ENCODE peak calls at places on chromosomes 7 and 10, in seven cellular contexts. Z is HFFc6, P is BE2C, O is AG04449, R is GM13976, G is fibroblast of lung, Y is sigmoid colon. D is an unnamed sample.

GRCh38 chr10:100346765-100347567 is at the start of gene SCD:
- DNase-seq in R (peak), Z (peak), P (peak), Y (peak), G (peak), O (peak), D (peak)

GRCh38 chr7:158952776-158953175 is 96.4 kb downstream of the DYNC2I1 start:
- DNase-seq in Y (no peak), P (no peak), O (no peak), R (no peak), G (no peak), Z (no peak), D (no peak)

GRCh38 chr10:72089618-72090017 is 1.3 kb upstream of the SPOCK2 start:
- DNase-seq in G (no peak), Z (no peak), O (no peak), R (no peak), P (no peak), Y (no peak), D (no peak)

GRCh38 chr10:114925675-114926204 is 12.3 kb upstream of the TRUB1 start:
- DNase-seq in O (no peak), Z (peak), R (peak), G (peak), Y (no peak), P (peak), D (no peak)

GRCh38 chr7:28065308-28065707 is 115.3 kb downstream of the JAZF1 start:
- DNase-seq in O (no peak), Z (no peak), Y (peak), G (no peak), R (no peak), P (no peak), D (no peak)

GRCh38 chr10:4344544-4344994 is 481.4 kb upstream of the AKR1E2 start:
- DNase-seq in Z (peak), R (no peak), G (peak), O (peak), Y (peak), P (no peak), D (peak)

GRCh38 chr7:2735744-2736143 is 47.7 kb downstream of the AMZ1 start:
- DNase-seq in Z (no peak), P (no peak), R (no peak), G (no peak), Y (peak), O (no peak), D (no peak)

GRCh38 chr7:88758355-88759215 is 915 bp upstream of the ZNF804B start:
- DNase-seq in Y (no peak), P (peak), O (no peak), R (peak), G (peak), Z (no peak), D (peak)

GRCh38 chr7:151271699-151272355 is 23.3 kb upstream of the SMARCD3 start:
- DNase-seq in Z (no peak), R (no peak), Y (peak), O (no peak), P (no peak), G (no peak), D (no peak)

GRCh38 chr7:135162382-135163001 is 8.0 kb downstream of the CYREN start:
- DNase-seq in Z (no peak), O (no peak), Y (no peak), R (no peak), P (no peak), G (no peak), D (no peak)

GRCh38 chr7:134450296-134451000 is 8.5 kb downstream of the AKR1B1 start:
- DNase-seq in R (no peak), Y (no peak), Z (peak), P (no peak), O (no peak), G (no peak), D (no peak)

GRCh38 chr7:157211710-157212109 is 73.0 kb downstream of the UBE3C start:
- DNase-seq in P (no peak), O (peak), G (peak), Y (no peak), Z (peak), R (no peak), D (no peak)

GRCh38 chr10:86654411-86655172 is at the start of gene OPN4:
- DNase-seq in Z (no peak), Y (peak), P (peak), G (peak), O (no peak), R (no peak), D (no peak)

GRCh38 chr7:11524476-11525398 is 307.3 kb downstream of the THSD7A start:
- DNase-seq in R (no peak), Z (no peak), Y (no peak), O (no peak), P (no peak), G (no peak), D (no peak)

GRCh38 chr7:151904270-151904669 is 27.4 kb upstream of the PRKAG2 start:
- DNase-seq in P (no peak), O (no peak), R (no peak), Z (no peak), Y (no peak), G (no peak), D (no peak)

GRCh38 chr10:8054498-8055407 is at the start of gene GATA3:
- DNase-seq in P (peak), Y (no peak), O (no peak), Z (peak), G (peak), R (peak), D (no peak)

GRCh38 chr7:140155428-140155827 is 21.4 kb downstream of the KDM7A start:
- DNase-seq in Y (no peak), Z (no peak), R (no peak), P (no peak), O (no peak), G (no peak), D (no peak)

GRCh38 chr7:30732606-30733005 is 19.3 kb upstream of the INMT start:
- DNase-seq in P (no peak), Y (no peak), R (no peak), O (no peak), G (no peak), Z (no peak), D (no peak)

GRCh38 chr7:148153611-148154010 is 437.0 kb upstream of the C7orf33 start:
- DNase-seq in G (no peak), P (peak), Y (no peak), R (no peak), Z (no peak), O (no peak), D (no peak)

GRCh38 chr7:29328811-29329210 is 134.2 kb downstream of the CHN2 start:
- DNase-seq in P (no peak), G (no peak), R (no peak), Y (no peak), Z (no peak), O (no peak), D (no peak)

GRCh38 chr10:78696791-78697420 is 371.9 kb upstream of the ZMIZ1 start:
- DNase-seq in R (no peak), P (no peak), Y (no peak), O (no peak), Z (no peak), G (no peak), D (no peak)

GRCh38 chr10:103570844-103571655 is 77.5 kb downstream of the NEURL1 start:
- DNase-seq in P (no peak), Y (no peak), R (no peak), G (no peak), O (no peak), Z (no peak), D (no peak)

GRCh38 chr7:100465702-100466311 is 1.7 kb upstream of the SPACDR start:
- DNase-seq in O (no peak), P (peak), R (no peak), Z (peak), Y (peak), G (peak), D (no peak)

GRCh38 chr7:111083423-111083822 is 7.5 kb upstream of the LRRN3 start:
- DNase-seq in P (no peak), R (peak), O (peak), Y (no peak), Z (no peak), G (peak), D (no peak)

GRCh38 chr7:28432105-28432504 is 19.8 kb downstream of the CREB5 start:
- DNase-seq in R (no peak), O (no peak), P (no peak), G (no peak), Z (no peak), Y (peak), D (no peak)

GRCh38 chr10:94402204-94403033 is at the start of gene TBC1D12:
- DNase-seq in R (peak), Y (peak), O (peak), Z (peak), P (peak), G (peak), D (peak)

GRCh38 chr10:29798876-29799690 is 164.3 kb upstream of the SVIL start:
- DNase-seq in Z (no peak), G (no peak), Y (no peak), R (no peak), P (no peak), O (no peak), D (no peak)

GRCh38 chr7:50416509-50417299 is 33.4 kb downstream of the FIGNL1 start:
- DNase-seq in G (no peak), Z (no peak), O (no peak), P (no peak), R (peak), Y (no peak), D (no peak)

GRCh38 chr7:40761757-40762342 is 627.0 kb downstream of the SUGCT start:
- DNase-seq in O (no peak), Z (no peak), R (no peak), P (no peak), G (no peak), Y (no peak), D (no peak)

GRCh38 chr10:4046030-4046429 is 261.0 kb upstream of the KLF6 start:
- DNase-seq in O (no peak), Z (no peak), R (peak), Y (no peak), P (no peak), G (no peak), D (no peak)

GRCh38 chr7:137469191-137469811 is 125.8 kb upstream of the PTN start:
- DNase-seq in R (no peak), Y (no peak), Z (no peak), G (no peak), O (no peak), P (no peak), D (no peak)

GRCh38 chr7:100493476-100494264 is 9.9 kb downstream of the NYAP1 start:
- DNase-seq in P (no peak), Z (no peak), R (peak), Y (no peak), G (peak), O (no peak), D (no peak)

GRCh38 chr10:121698336-121698735 is 100.1 kb upstream of the FGFR2 start:
- DNase-seq in Y (no peak), P (no peak), O (no peak), Z (no peak), R (no peak), G (peak), D (peak)

GRCh38 chr7:31007634-31008033 is 43.9 kb downstream of the GHRHR start:
- DNase-seq in G (no peak), R (no peak), P (no peak), O (no peak), Z (no peak), Y (no peak), D (no peak)

GRCh38 chr7:44473295-44473694 is 17.2 kb downstream of the NUDCD3 start:
- DNase-seq in Z (peak), P (no peak), G (peak), R (no peak), Y (no peak), O (no peak), D (no peak)

GRCh38 chr10:90447836-90448235 is 410.0 kb downstream of the HTR7 start:
- DNase-seq in O (no peak), Y (no peak), R (no peak), P (no peak), Z (no peak), G (no peak), D (peak)

GRCh38 chr10:90222372-90222771 is 521.0 kb downstream of the KIF20B start:
- DNase-seq in Y (no peak), P (no peak), Z (peak), G (peak), O (no peak), R (no peak), D (peak)

GRCh38 chr10:46255696-46256355 is 31.0 kb upstream of the ANTXRL start:
- DNase-seq in P (peak), Z (peak), O (no peak), R (peak), Y (peak), G (peak), D (no peak)

GRCh38 chr7:131312838-131313237 is 14.8 kb upstream of the MKLN1 start:
- DNase-seq in R (no peak), G (no peak), Z (no peak), O (no peak), P (no peak), Y (no peak), D (no peak)
- TF ChIP-seq CTCF in R (no peak), G (no peak), Z (no peak), O (no peak), P (no peak), Y (no peak), D (no peak)

GRCh38 chr10:53358536-53358935 is 586.0 kb upstream of the MBL2 start:
- DNase-seq in Z (no peak), O (no peak), G (no peak), P (no peak), Y (no peak), R (no peak), D (no peak)
- TF ChIP-seq CTCF in Z (no peak), O (no peak), G (no peak), P (no peak), Y (no peak), R (no peak), D (no peak)

GRCh38 chr10:17409170-17409733 is 45.1 kb downstream of the ST8SIA6 start:
- DNase-seq in Y (no peak), O (no peak), G (no peak), P (no peak), Z (peak), R (no peak), D (no peak)
- TF ChIP-seq CTCF in Y (no peak), O (peak), G (no peak), P (peak), Z (peak), R (no peak), D (peak)

GRCh38 chr10:124992462-124993344 is 50.8 kb downstream of the ZRANB1 start:
- DNase-seq in Z (peak), O (no peak), P (peak), R (peak), Y (peak), G (peak), D (peak)
- TF ChIP-seq CTCF in Z (peak), O (peak), P (peak), R (peak), Y (peak), G (peak), D (peak)

DNA sequence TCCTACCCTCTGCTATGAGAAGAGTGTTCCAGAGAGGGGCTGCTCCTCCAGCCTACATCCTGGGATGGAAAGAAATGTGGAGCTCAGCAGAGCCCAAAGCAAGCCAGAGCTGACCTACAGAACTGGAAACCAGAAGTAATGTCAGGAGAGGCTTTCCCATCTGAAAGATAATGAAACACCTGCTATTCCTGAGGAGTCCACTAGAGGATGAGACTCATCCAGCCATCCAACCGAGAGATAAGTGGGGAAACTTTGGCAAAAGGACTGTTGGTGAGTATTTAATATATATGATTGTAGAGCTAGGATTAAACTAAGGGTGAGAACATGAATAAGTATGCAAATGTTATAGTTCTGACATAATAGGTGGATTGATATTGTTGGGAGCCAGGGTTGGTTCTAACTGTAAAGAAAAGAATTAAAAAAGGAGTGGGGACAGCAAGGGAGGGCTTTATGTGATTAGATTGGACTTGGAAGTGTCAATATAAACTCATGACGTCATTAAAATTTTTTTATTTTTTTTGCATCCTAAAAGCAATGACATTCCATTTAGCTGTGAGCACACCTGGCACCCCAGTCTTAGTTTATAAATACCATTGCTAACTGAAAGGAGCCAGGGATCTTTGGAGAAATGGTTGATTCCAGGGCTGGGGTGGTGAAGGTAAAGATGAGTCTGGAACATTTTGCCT is 312.8 kb upstream of the NFE2L3 start:
- DNase-seq in Z (no peak), P (no peak), O (no peak), Y (no peak), R (no peak), G (no peak), D (no peak)
- TF ChIP-seq CTCF in Z (peak), P (peak), O (peak), Y (no peak), R (no peak), G (no peak), D (peak)

D was measured in retinal pigment epithelial cell.